ENCODE peak calls at places on chromosomes 7 and 10, in five cellular contexts. F is fibroblast of lung, Q is SK-N-SH, D is neural progenitor cell, O is colonic mucosa. N is an unnamed sample.

GRCh38 chr10:35934637-35934995 is 292.5 kb upstream of the FZD8 start:
- DNase-seq in D (no peak), O (no peak), Q (no peak), F (no peak), N (no peak)

GRCh38 chr10:75140246-75140645 is 28.8 kb downstream of the SAMD8 start:
- DNase-seq in D (peak; percentile 39), O (no peak), F (no peak), Q (no peak), N (no peak)

GRCh38 chr10:111243126-111243525 is 166.3 kb downstream of the ADRA2A start:
- DNase-seq in F (no peak), D (no peak), Q (no peak), O (no peak), N (no peak)

GRCh38 chr10:103715430-103715829 is 139.9 kb downstream of the SH3PXD2A start:
- DNase-seq in F (peak; percentile 75), D (no peak), O (no peak), Q (no peak), N (peak; percentile 90)

GRCh38 chr10:22386396-22386928 is 41.2 kb downstream of the SPAG6 start:
- DNase-seq in F (no peak), D (no peak), Q (no peak), O (no peak), N (no peak)

GRCh38 chr7:17298840-17299476 is 506 bp downstream of the AHR start:
- DNase-seq in F (no peak), D (peak; percentile 65), Q (peak; percentile 35), O (peak; percentile 64), N (no peak)

GRCh38 chr7:81235896-81236479 is 317.1 kb upstream of the SEMA3C start:
- DNase-seq in Q (no peak), O (no peak), D (no peak), F (no peak), N (no peak)

GRCh38 chr7:134856692-134857091 is 77.3 kb downstream of the CALD1 start:
- DNase-seq in F (peak; percentile 65), D (no peak), Q (no peak), O (no peak), N (peak; percentile 40)

GRCh38 chr10:78310481-78311080 is 276.9 kb downstream of the RPS24 start:
- DNase-seq in D (no peak), F (no peak), Q (no peak), O (peak; percentile 10), N (no peak)

GRCh38 chr10:97789770-97790397 is 18.1 kb upstream of the SFRP5 start:
- DNase-seq in F (no peak), D (no peak), O (no peak), Q (no peak), N (no peak)

GRCh38 chr7:17311952-17312351 is 13.5 kb downstream of the AHR start:
- DNase-seq in Q (no peak), D (peak; percentile 16), F (no peak), O (no peak), N (no peak)

GRCh38 chr7:1708640-1709249 is 38.7 kb downstream of the ELFN1 start:
- DNase-seq in Q (peak; percentile 58), D (no peak), O (no peak), F (no peak), N (no peak)

GRCh38 chr7:106277976-106278375 is 6.8 kb downstream of the NAMPT start:
- DNase-seq in O (no peak), Q (no peak), F (no peak), D (no peak), N (peak; percentile 72)

GRCh38 chr7:22781230-22781711 is 41.4 kb downstream of the TOMM7 start:
- DNase-seq in F (peak; percentile 71), D (no peak), Q (no peak), O (no peak), N (peak; percentile 98)

GRCh38 chr7:2572101-2572842 is 13.5 kb downstream of the IQCE start:
- DNase-seq in Q (no peak), O (no peak), D (no peak), F (peak; percentile 57), N (peak; percentile 74)

GRCh38 chr10:79144341-79145173 is 75.8 kb downstream of the ZMIZ1 start:
- DNase-seq in F (no peak), O (no peak), D (no peak), Q (no peak), N (peak; percentile 83)

GRCh38 chr10:121608669-121609190 is 10.5 kb upstream of the FGFR2 start:
- DNase-seq in O (peak; percentile 77), Q (peak; percentile 97), D (peak; percentile 81), F (no peak), N (no peak)

GRCh38 chr7:128431221-128431620 is 21.4 kb upstream of the IMPDH1 start:
- DNase-seq in F (no peak), D (peak; percentile 33), Q (no peak), O (no peak), N (no peak)

GRCh38 chr7:3003936-3004335 is 39.7 kb downstream of the CARD11 start:
- DNase-seq in D (no peak), Q (no peak), F (no peak), O (no peak), N (no peak)

GRCh38 chr10:122258136-122259074 is 12.7 kb upstream of the BTBD16 start:
- DNase-seq in D (no peak), F (peak; percentile 40), O (no peak), Q (no peak), N (peak; percentile 35)

GRCh38 chr7:36265720-36266119 is 112.7 kb downstream of the EEPD1 start:
- DNase-seq in O (no peak), D (no peak), F (no peak), Q (no peak), N (no peak)

GRCh38 chr7:106590209-106590816 is 70.6 kb downstream of the CCDC71L start:
- DNase-seq in Q (no peak), D (no peak), O (no peak), F (no peak), N (no peak)

GRCh38 chr7:98856021-98856422 is 13.8 kb downstream of the TMEM130 start:
- DNase-seq in Q (peak; percentile 12), F (no peak), D (no peak), O (no peak), N (peak; percentile 45)

GRCh38 chr10:102868976-102869289 is 337 bp upstream of the AS3MT start:
- DNase-seq in D (no peak), F (peak; percentile 19), Q (peak; percentile 47), O (no peak), N (no peak)

DNA sequence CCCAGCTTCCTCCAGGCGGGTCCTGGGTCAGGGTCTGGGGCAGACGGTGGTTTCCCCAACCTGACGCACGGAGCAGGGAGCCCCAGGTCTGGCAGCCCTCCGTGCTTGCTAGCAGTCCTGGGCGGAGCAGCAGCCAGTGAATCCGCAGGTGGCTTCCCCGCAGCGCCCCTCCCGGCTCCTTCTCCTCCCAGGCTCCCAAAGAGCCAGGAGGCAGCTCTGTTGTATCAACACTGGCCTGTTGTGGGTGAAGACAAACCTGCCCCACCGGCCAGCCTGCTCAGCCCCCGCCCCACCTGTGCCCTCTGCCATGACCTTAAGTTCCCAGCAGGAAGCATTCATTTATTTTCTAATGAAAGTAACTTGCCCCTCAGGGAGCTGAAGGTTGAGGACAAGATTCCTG is 24.0 kb upstream of the TMEM213 start:
- DNase-seq in F (no peak), Q (no peak), D (peak; percentile 15), O (no peak), N (no peak)
- H3K9ac ChIP-seq in F (no peak overlapping the region), Q (no peak overlapping the region), D (no peak overlapping the region), O (no peak overlapping the region), N (no peak overlapping the region)

DNA sequence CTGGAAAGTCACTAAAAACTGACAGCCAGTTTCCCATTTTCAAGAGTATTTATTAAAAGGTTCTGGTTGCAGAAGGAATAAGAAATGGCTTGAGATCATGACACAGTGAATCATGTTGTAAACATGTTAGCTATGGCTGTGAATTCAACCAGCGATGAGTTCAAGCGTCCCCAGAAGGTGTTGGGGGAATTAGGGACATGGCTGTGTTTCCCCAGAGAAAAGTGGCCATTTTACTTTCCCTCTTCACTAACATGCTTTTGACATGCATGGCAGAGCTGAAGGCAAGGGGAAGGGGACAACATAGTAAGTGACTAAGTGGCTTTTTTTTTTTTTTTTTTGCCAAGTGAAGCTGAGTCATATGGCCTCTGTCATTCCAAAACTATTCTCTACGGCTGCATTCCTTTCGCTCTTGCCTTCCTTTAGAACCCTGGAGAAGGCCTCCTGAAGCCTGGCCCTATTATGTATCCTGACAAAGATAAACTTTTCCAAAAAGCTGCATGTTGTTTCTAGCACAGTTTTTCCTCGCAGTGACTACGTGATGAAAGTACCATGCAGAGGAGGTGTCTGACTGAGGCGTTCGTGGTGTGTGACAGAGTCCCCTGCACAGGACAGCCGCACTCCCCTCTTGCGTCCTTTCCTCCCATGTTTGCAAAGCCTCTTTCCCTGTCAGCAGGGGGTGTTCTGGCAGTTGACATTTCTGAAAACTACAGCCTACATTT is 46.9 kb downstream of the EGFR start:
- DNase-seq in D (peak; percentile 34), F (peak; percentile 91), Q (no peak), O (no peak), N (peak; percentile 90)
- TF ChIP-seq CTCF in D (no peak), F (peak; percentile 25), Q (peak; percentile 36), O (no peak), N (no peak)

DNA sequence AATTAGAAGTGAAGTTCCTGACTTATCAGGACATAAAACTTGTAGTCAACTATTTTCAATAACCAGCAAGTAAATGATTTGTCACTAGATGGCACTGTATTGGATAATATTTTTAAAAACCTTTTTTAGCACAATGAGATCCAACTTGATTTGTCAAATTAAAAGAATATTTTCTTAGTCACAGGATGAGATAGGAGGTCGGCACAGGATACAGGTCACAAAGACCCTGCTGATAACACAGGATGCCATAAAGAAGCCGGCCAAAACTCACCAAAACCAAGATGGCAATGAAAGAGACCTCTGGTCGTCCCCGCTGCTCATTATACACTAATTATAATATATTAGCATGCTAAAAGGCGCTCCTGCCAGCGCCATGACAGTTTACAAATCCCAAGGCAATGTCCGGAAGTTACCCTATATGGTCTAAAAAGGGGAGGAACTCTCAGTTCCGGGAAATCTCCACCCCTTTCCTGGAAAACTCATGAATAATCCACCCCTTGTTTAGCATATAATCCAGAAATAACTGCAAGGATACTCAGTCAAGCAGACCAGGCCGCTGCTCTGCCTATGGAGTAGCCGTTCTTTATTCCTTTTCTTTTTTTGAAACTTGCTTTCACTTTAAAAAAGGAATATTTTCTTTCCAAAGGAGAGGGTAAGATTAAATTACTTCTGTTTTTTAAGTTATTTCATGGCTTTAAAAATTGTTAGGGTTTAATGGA is 255.7 kb upstream of the MKLN1 start:
- DNase-seq in D (no peak), F (peak; percentile 74), O (no peak), Q (peak; percentile 37), N (peak; percentile 86)
- H3K9ac ChIP-seq in D (no peak overlapping the region), F (peak overlapping the region; percentile 32), O (no peak overlapping the region), Q (peak overlapping the region; percentile 64), N (peak overlapping the region; percentile 74)

DNA sequence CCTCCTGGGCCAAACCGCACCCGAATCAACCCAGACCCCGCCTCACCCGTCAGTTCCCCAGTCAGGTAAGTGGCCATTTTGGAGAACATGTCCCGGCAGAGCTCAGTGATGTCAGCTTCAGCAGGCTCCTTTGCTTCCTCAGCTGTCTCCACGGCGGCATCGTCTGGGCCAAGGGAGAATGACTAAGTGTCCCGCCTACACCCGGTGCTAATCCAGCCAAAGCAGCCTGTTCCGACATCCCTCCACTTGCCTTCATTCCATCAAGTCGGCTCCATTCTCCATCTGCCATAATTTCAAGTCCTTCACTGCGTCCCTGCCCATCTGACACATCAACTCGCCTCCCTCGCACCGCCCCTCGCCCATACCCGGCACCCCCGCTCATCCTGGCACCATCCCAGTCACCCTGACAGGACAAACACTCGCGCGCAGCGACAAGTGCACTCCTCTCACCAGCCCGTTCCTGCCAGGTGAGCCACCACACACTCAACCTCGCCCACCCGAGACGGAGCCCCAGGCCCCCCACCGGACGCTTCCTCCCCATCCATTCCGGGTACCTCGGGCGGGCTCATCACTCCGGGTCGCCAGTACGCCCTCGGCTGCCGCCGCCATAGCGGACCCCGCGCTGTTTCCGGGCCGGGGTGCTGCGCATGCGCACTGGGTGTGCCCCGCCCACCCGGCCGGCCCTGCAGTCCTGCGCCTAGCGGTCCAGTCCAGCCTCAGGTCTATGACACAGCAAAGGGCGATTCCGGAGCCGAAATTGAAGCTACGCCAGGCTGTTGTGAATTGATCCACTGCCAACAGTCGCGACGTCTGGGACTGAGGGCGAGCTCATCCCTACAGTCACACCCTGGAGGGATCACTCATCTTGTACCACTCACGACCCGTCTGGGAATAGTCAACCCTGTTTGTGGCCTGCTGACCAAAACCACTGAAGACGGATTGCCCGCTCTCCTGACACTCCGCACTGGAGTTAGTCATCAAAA is at the start of gene BLOC1S2:
- DNase-seq in F (peak; percentile 86), Q (peak; percentile 98), O (peak; percentile 84), D (peak; percentile 90), N (peak; percentile 89)
- TF ChIP-seq CTCF in F (no peak), Q (no peak), O (no peak), D (peak; percentile 17), N (no peak)